ENCODE peak calls at places on chromosomes 11 and 22, in five cellular contexts. One of them, this sample, is unnamed.

GRCh38 chr11:133362156-133362555 is 170.1 kb downstream of the OPCML start:
- DNase-seq in foreskin fibroblast: no peak
- DNase-seq in COR-L47: no peak
- DNase-seq in left ventricle myocardium inferior: no peak
- DNase-seq in spleen: no peak
- DNase-seq in this sample: no peak

GRCh38 chr11:117426297-117426685 is 98.6 kb downstream of the CEP164 start:
- DNase-seq in COR-L47: peak; percentile 56
- DNase-seq in left ventricle myocardium inferior: peak; percentile 60
- DNase-seq in foreskin fibroblast: peak; percentile 75
- DNase-seq in spleen: peak; percentile 86
- DNase-seq in this sample: peak; percentile 62

GRCh38 chr11:62500066-62501035 is 46.3 kb downstream of the AHNAK start:
- DNase-seq in spleen: no peak
- DNase-seq in COR-L47: no peak
- DNase-seq in left ventricle myocardium inferior: no peak
- DNase-seq in foreskin fibroblast: no peak
- DNase-seq in this sample: peak; percentile 78

GRCh38 chr22:48740086-48740730 is 1087.5 kb downstream of the BRD1 start:
- DNase-seq in spleen: peak; percentile 39
- DNase-seq in left ventricle myocardium inferior: no peak
- DNase-seq in foreskin fibroblast: no peak
- DNase-seq in COR-L47: no peak
- DNase-seq in this sample: no peak

GRCh38 chr22:49112176-49112575 is 715.5 kb downstream of the BRD1 start:
- DNase-seq in left ventricle myocardium inferior: no peak
- DNase-seq in spleen: no peak
- DNase-seq in foreskin fibroblast: no peak
- DNase-seq in COR-L47: no peak
- DNase-seq in this sample: no peak

GRCh38 chr22:35172452-35172851 is 84.8 kb upstream of the HMGXB4 start:
- DNase-seq in foreskin fibroblast: no peak
- DNase-seq in spleen: no peak
- DNase-seq in left ventricle myocardium inferior: no peak
- DNase-seq in COR-L47: peak; percentile 90
- DNase-seq in this sample: no peak

GRCh38 chr22:22720201-22720723 is 75.8 kb downstream of the GGTLC2 start:
- DNase-seq in left ventricle myocardium inferior: no peak
- DNase-seq in COR-L47: peak; percentile 26
- DNase-seq in foreskin fibroblast: peak; percentile 66
- DNase-seq in spleen: no peak
- DNase-seq in this sample: peak; percentile 33

GRCh38 chr22:26805131-26805530 is 147.7 kb downstream of the MIAT start:
- DNase-seq in left ventricle myocardium inferior: no peak
- DNase-seq in COR-L47: no peak
- DNase-seq in foreskin fibroblast: peak; percentile 15
- DNase-seq in spleen: no peak
- DNase-seq in this sample: no peak

GRCh38 chr11:1863352-1864215 is 10.7 kb downstream of the LSP1 start:
- DNase-seq in foreskin fibroblast: peak; percentile 96
- DNase-seq in spleen: peak; percentile 90
- DNase-seq in COR-L47: no peak
- DNase-seq in left ventricle myocardium inferior: peak; percentile 87
- DNase-seq in this sample: peak; percentile 86